ENCODE peak calls at places on chromosome 21, in six cellular contexts. D is right atrium auricular region; M is effector memory CD4-positive, alpha-beta T cell; Z is astrocyte; S is cardiac muscle cell; N is tibial artery. Y is an unnamed sample. For H3K4me1, the result is how much of the 10 kb centered on the place peaks cover.

GRCh38 chr21:43195131-43196021 is 26.6 kb downstream of the CRYAA start:
- DNase-seq in S (no peak), Z (no peak), M (no peak), N (no peak), D (no peak), Y (no peak)

GRCh38 chr21:28729887-28730286 is 262.8 kb downstream of the LTN1 start:
- DNase-seq in D (no peak), S (no peak), Z (no peak), N (no peak), M (no peak), Y (no peak)

GRCh38 chr21:26097475-26097874 is 73.1 kb downstream of the APP start:
- DNase-seq in Z (no peak), D (no peak), S (no peak), N (no peak), M (no peak), Y (no peak)

GRCh38 chr21:25999935-26000582 is 170.5 kb downstream of the APP start:
- DNase-seq in D (no peak), N (no peak), Z (no peak), M (no peak), S (no peak), Y (no peak)

GRCh38 chr21:35377505-35378090 is 328.5 kb upstream of the RUNX1 start:
- DNase-seq in D (no peak), N (no peak), M (no peak), Z (peak), S (no peak), Y (no peak)

GRCh38 chr21:44084496-44085241 is 22.5 kb upstream of the PWP2 start:
- DNase-seq in D (no peak), N (no peak), Z (no peak), S (no peak), M (no peak), Y (peak)

GRCh38 chr21:26795866-26796329 is 49.3 kb downstream of the ADAMTS1 start:
- DNase-seq in S (no peak), Z (peak), M (no peak), D (no peak), N (peak), Y (no peak)

GRCh38 chr21:38303300-38303699 is 46.5 kb downstream of the KCNJ15 start:
- DNase-seq in D (peak), M (no peak), Z (peak), N (peak), S (no peak), Y (no peak)

GRCh38 chr21:18711662-18712061 is 308.1 kb upstream of the TMPRSS15 start:
- DNase-seq in D (no peak), N (no peak), M (no peak), Z (no peak), S (no peak), Y (no peak)

GRCh38 chr21:38327984-38328383 is 71.2 kb downstream of the KCNJ15 start:
- DNase-seq in S (no peak), Z (peak), M (no peak), D (no peak), N (no peak), Y (no peak)

GRCh38 chr21:21003701-21004100 is 5.5 kb downstream of the NCAM2 start:
- DNase-seq in Z (no peak), M (no peak), D (no peak), N (no peak), S (peak), Y (no peak)

GRCh38 chr21:25496825-25497482 is 110.3 kb downstream of the MRPL39 start:
- DNase-seq in M (no peak), D (no peak), Z (peak), S (no peak), N (no peak), Y (no peak)

GRCh38 chr21:33915368-33916199 is at the start of gene ATP5PO:
- DNase-seq in Z (peak), S (peak), N (peak), M (peak), D (peak), Y (peak)

GRCh38 chr21:29190920-29191319 is 60.5 kb downstream of the MAP3K7CL start:
- DNase-seq in D (no peak), N (no peak), M (no peak), Z (no peak), S (no peak), Y (no peak)

GRCh38 chr21:22762463-22762862 is 1764.3 kb downstream of the NCAM2 start:
- DNase-seq in D (no peak), S (no peak), Z (no peak), N (no peak), M (no peak), Y (no peak)

DNA sequence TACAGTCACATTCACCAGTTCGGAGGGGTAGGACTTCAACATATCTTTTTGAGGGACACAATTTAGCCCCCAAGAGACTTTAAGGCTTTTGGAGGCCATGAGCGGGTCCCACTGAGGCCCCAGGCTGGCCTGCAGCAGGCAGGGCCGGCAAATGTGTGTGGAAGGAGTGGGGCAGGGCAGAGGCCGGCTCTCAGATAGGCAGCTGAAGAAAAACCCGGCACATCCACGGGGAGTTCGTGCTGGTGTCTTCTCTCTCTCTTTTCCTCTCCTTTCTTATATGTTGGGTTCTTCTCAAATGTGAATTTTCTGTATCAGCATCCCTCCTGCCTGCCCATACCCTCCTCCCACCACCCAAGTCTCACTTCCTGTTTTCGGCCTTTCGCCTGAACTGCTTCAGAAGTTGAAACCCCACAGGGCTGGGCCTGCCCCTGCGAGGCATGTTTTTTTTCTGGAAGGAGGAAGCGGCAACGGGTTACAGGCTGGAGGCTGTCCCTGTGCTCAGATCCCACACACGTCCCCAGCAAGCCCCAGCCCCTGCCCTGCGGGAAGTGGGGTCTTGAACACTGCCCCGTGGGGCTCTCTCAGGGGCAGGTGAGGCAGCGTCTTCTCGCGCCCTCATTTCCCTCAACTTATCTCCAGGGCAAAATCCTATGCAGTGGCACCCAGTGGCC is 9.8 kb upstream of the UMODL1 start:
- DNase-seq in M (no peak), S (no peak), Z (no peak), N (peak), D (no peak), Y (no peak)
- H3K4me1 ChIP-seq in M (under half), S (under half), Z (under half), N (under half), D (under half), Y (under half)

GRCh38 chr21:37032877-37033471 is 26.5 kb downstream of the RIPPLY3 start:
- DNase-seq in S (no peak), M (no peak), D (peak), Z (peak), N (no peak), Y (no peak)
- H3K27ac ChIP-seq in S (no peak), M (no peak), D (no peak), Z (no peak), N (no peak), Y (no peak)

GRCh38 chr21:46181953-46182547 is 2.2 kb downstream of the SPATC1L start:
- DNase-seq in D (peak), N (no peak), M (no peak), Z (no peak), S (no peak), Y (no peak)

GRCh38 chr21:46180079-46180722 is 4.1 kb downstream of the SPATC1L start:
- DNase-seq in N (no peak), M (no peak), S (no peak), Z (no peak), D (peak), Y (no peak)

GRCh38 chr21:46181436-46181835 is 2.8 kb downstream of the SPATC1L start:
- DNase-seq in M (no peak), S (no peak), Z (no peak), N (no peak), D (peak), Y (no peak)

GRCh38 chr21:46179708-46180078 is 4.6 kb downstream of the SPATC1L start:
- DNase-seq in Z (no peak), D (peak), N (no peak), S (no peak), M (no peak), Y (no peak)

DNA sequence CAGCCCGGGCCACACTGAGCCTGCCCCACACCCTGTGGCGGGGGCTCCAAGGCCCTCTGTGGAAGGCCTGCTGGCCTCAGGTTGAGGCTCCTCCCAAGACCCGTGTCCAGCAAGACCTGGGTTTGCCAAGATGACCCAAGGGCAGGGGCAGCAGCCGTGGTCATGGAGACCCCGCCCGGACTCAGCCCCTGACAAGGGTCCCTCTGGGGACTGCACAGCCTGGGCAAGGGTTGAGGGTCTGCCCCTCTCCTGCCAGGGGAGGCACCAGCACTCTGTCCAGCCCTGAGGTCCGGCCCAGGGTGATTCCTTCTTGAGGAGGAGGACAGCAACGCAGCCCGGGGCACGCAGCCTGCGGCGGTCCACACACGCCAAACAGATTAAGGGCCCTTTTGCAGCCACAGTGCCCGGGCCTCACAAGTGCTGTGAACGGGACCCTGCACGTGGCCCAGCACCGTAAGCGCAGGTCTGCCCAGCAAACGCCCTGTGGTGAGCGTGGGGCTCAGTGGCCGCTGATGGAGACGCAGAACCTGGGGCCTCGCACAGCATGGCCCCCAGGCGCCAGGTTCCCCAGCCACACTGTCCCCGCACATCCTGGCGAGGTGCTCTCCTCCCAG is 3.4 kb downstream of the SPATC1L start:
- DNase-seq in Z (no peak), D (peak), M (no peak), S (no peak), N (no peak), Y (no peak)
- H3K4me3 ChIP-seq in Z (no peak), D (no peak), M (no peak), S (no peak), N (no peak), Y (no peak)

DNA sequence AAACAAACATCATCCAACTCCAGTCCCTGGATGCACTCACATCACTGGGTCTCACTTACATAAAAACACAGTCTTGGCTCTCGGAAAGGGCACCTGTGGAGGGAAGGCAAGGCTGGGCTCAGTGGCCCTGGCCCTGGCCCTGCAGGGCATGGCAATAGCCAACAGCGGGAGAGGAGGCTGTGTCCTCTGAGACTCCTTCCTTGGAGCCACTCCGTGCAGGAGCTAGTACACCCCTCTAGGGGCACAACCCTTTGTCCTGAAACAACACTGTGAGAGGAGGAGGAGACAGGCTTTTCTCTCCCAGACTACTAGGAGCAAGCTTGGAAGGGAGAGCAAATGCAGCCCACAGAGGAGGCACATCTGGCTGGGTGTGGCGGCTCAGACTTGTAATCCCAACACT is 28.0 kb downstream of the URB1 start:
- DNase-seq in M (no peak), S (no peak), N (no peak), D (no peak), Z (no peak), Y (no peak)
- H3K4me1 ChIP-seq in M (under half), S (under half), N (under half), D (under half), Z (under half), Y (under half)

DNA sequence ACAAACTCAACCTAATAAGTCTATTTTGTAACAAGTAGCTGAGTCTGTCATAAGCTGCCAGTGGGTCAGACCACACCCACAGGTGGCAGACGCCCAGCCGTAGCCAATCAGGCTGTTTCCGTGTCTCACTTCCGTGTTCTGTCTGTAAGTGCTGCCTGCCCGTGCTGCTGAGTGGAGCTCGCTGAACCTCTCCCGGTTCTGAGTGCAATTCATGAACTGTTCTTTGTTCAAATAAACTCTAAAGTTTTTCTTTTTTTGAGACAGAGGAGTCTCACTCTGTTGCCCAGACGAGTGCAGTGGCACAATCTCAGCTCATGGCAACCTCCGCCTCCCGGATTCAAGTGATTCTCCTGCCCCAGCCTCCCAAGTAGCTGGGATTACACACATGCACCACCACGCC is 25.1 kb downstream of the POFUT2 start:
- DNase-seq in D (peak), M (no peak), S (no peak), Z (no peak), N (peak), Y (no peak)
- H3K27ac ChIP-seq in D (no peak), M (no peak), S (no peak), Z (no peak), N (no peak), Y (no peak)